ENCODE peak calls at places on chromosome 14, in ten cellular contexts. X is fibroblast of mammary gland; B is CD8-positive, alpha-beta T cell; L is GM23248; O is T-cell; U is SK-MEL-5; Z is activated naive CD8-positive, alpha-beta T cell treated with anti-CD3 and anti-CD28 coated beads, Interleukin-2, amount 10 ng/mL, durations not matched to agents 7 days and 5 days; F is activated gamma-delta T cell treated with Interleukin-2 at 50 U/mL for 16 hours; E is GM13977; V is GM12892. M is an unnamed sample.

GRCh38 chr14:39956372-39956771 is 524.1 kb upstream of the FBXO33 start:
- DNase-seq in B (no peak), U (peak; percentile 20), L (no peak), Z (no peak), X (no peak), F (no peak), V (no peak), O (no peak), E (no peak), M (no peak)

GRCh38 chr14:34592623-34593022 is 37.3 kb downstream of the SNX6 start:
- DNase-seq in U (no peak), L (no peak), X (no peak), Z (no peak), F (no peak), B (no peak), O (no peak), E (no peak), V (no peak), M (no peak)

GRCh38 chr14:64720190-64720589 is 16.0 kb downstream of the PLEKHG3 start:
- DNase-seq in Z (no peak), O (no peak), F (no peak), B (no peak), U (no peak), L (peak; percentile 87), E (no peak), X (peak; percentile 83), V (no peak), M (no peak)

GRCh38 chr14:65330416-65330815 is 82.1 kb upstream of the FUT8 start:
- DNase-seq in X (no peak), V (no peak), L (no peak), Z (no peak), U (no peak), F (no peak), O (no peak), B (no peak), E (no peak), M (no peak)

GRCh38 chr14:105171004-105171673 is 2.6 kb upstream of the JAG2 start:
- DNase-seq in V (no peak), X (no peak), O (no peak), U (no peak), L (no peak), B (no peak), F (no peak), E (no peak), Z (no peak), M (no peak)

GRCh38 chr14:71438684-71439083 is 493.5 kb upstream of the RGS6 start:
- DNase-seq in U (no peak), B (no peak), V (no peak), F (no peak), L (peak; percentile 62), Z (no peak), E (no peak), O (no peak), X (peak; percentile 67), M (no peak)

GRCh38 chr14:49966304-49966809 is 73.5 kb downstream of the ARF6 start:
- DNase-seq in V (no peak), O (no peak), Z (no peak), X (no peak), L (peak; percentile 57), U (no peak), B (no peak), F (no peak), E (no peak), M (no peak)

GRCh38 chr14:101582294-101582693 is 21.0 kb downstream of the DIO3 start:
- DNase-seq in F (no peak), Z (peak; percentile 14), X (no peak), V (no peak), O (no peak), B (no peak), U (no peak), L (no peak), E (no peak), M (no peak)

GRCh38 chr14:92392726-92393125 is 69.8 kb downstream of the SLC24A4 start:
- DNase-seq in F (no peak), E (no peak), Z (no peak), X (no peak), B (no peak), O (no peak), L (no peak), V (no peak), U (no peak), M (no peak)

GRCh38 chr14:96790211-96790610 is 7.0 kb upstream of the VRK1 start:
- DNase-seq in U (no peak), F (no peak), E (no peak), Z (no peak), O (no peak), B (no peak), L (no peak), X (no peak), V (no peak), M (no peak)

GRCh38 chr14:66240112-66240511 is 246.1 kb upstream of the CCDC196 start:
- DNase-seq in Z (no peak), B (no peak), V (no peak), L (peak; percentile 9), U (no peak), E (no peak), O (no peak), X (peak; percentile 28), F (no peak), M (no peak)

GRCh38 chr14:31270196-31270772 is 62.7 kb upstream of the HECTD1 start:
- DNase-seq in X (peak; percentile 25), Z (no peak), E (no peak), V (no peak), O (no peak), U (peak; percentile 57), F (no peak), B (no peak), L (peak; percentile 31), M (peak; percentile 29)

GRCh38 chr14:103503296-103503695 is 19.3 kb downstream of the CKB start:
- DNase-seq in V (no peak), F (no peak), X (no peak), E (peak; percentile 5), L (no peak), U (no peak), B (no peak), Z (no peak), O (no peak), M (no peak)

GRCh38 chr14:75542585-75543091 is 20.4 kb downstream of the BATF start:
- DNase-seq in U (no peak), F (peak; percentile 51), Z (peak; percentile 66), E (peak; percentile 84), B (peak; percentile 75), L (peak; percentile 38), X (peak; percentile 15), O (peak; percentile 77), V (peak; percentile 68), M (no peak)

GRCh38 chr14:70064111-70064885 is 124.5 kb downstream of the SLC8A3 start:
- DNase-seq in F (no peak), B (no peak), L (no peak), Z (no peak), O (no peak), X (no peak), E (no peak), U (no peak), V (no peak), M (no peak)

GRCh38 chr14:67977468-67978034 is 158.0 kb downstream of the RAD51B start:
- DNase-seq in V (no peak), E (no peak), U (no peak), F (no peak), O (no peak), Z (no peak), B (no peak), X (no peak), L (no peak), M (no peak)

GRCh38 chr14:59123975-59124374 is 64.5 kb upstream of the DAAM1 start:
- DNase-seq in L (peak; percentile 68), X (peak; percentile 46), F (no peak), B (no peak), O (no peak), Z (no peak), E (no peak), V (no peak), U (peak; percentile 42), M (no peak)

GRCh38 chr14:20381341-20381740 is 32.0 kb downstream of the TEP1 start:
- DNase-seq in B (no peak), E (no peak), V (no peak), Z (no peak), O (no peak), X (no peak), U (no peak), L (no peak), F (no peak), M (no peak)

GRCh38 chr14:93114713-93115068 is 1.0 kb downstream of the ITPK1 start:
- DNase-seq in F (no peak), B (no peak), Z (peak; percentile 63), U (no peak), L (no peak), V (no peak), X (no peak), O (no peak), E (peak; percentile 29), M (no peak)

GRCh38 chr14:106200539-106201310 is 674.3 kb downstream of the TMEM121 start:
- DNase-seq in X (no peak), O (peak; percentile 17), E (no peak), V (no peak), U (no peak), B (peak; percentile 54), F (no peak), L (no peak), Z (peak; percentile 42), M (no peak)

GRCh38 chr14:31829256-31829923 is 247.7 kb upstream of the ARHGAP5 start:
- DNase-seq in Z (no peak), L (peak; percentile 66), U (peak; percentile 5), E (no peak), O (no peak), F (no peak), X (peak; percentile 84), B (no peak), V (no peak), M (no peak)

GRCh38 chr14:68137704-68138619 is 318.4 kb downstream of the RAD51B start:
- DNase-seq in X (peak; percentile 96), V (no peak), O (no peak), F (no peak), L (peak; percentile 98), Z (no peak), B (no peak), U (peak; percentile 99), E (peak; percentile 7), M (no peak)

GRCh38 chr14:100422556-100423420 is 99.6 kb downstream of the SLC25A47 start:
- DNase-seq in L (peak; percentile 60), V (no peak), F (no peak), U (no peak), X (peak; percentile 69), B (no peak), Z (no peak), E (no peak), O (no peak), M (no peak)

GRCh38 chr14:68667313-68667791 is 125.5 kb downstream of the ZFP36L1 start:
- DNase-seq in B (no peak), V (no peak), L (peak; percentile 32), Z (no peak), E (no peak), U (no peak), X (peak; percentile 81), F (no peak), O (no peak), M (no peak)

GRCh38 chr14:90239139-90239538 is 17.2 kb upstream of the PSMC1 start:
- DNase-seq in F (no peak), B (no peak), U (no peak), Z (no peak), X (no peak), V (no peak), O (no peak), E (no peak), L (no peak), M (no peak)

GRCh38 chr14:60970146-60970545 is 10.7 kb downstream of the TRMT5 start:
- DNase-seq in Z (no peak), U (no peak), X (no peak), O (no peak), V (no peak), L (no peak), F (no peak), B (no peak), E (no peak), M (no peak)

GRCh38 chr14:76373456-76373855 is 2.5 kb upstream of the ESRRB start:
- DNase-seq in X (no peak), E (no peak), U (no peak), Z (no peak), F (no peak), L (no peak), B (no peak), O (no peak), V (no peak), M (no peak)

GRCh38 chr14:100065161-100065871 is at the start of gene EVL:
- DNase-seq in B (peak; percentile 88), X (no peak), U (no peak), V (peak; percentile 37), F (peak; percentile 82), L (no peak), Z (peak; percentile 77), E (peak; percentile 51), O (peak; percentile 80), M (no peak)